ENCODE peak calls at places on chromosomes 5 and 9, in six cellular contexts. One of them, this sample, is unnamed.

GRCh38 chr5:65100846-65101678 is 332.3 kb downstream of the CWC27 start:
- DNase-seq in GM12878: no peak
- DNase-seq in GM12891: no peak
- DNase-seq in HepG2: peak; percentile 66
- DNase-seq in H1: peak; percentile 29
- DNase-seq in K562: peak; percentile 66
- DNase-seq in this sample: no peak

GRCh38 chr9:78357165-78357873 is 60.4 kb downstream of the PSAT1 start:
- DNase-seq in GM12891: no peak
- DNase-seq in H1: no peak
- DNase-seq in K562: peak; percentile 34
- DNase-seq in GM12878: no peak
- DNase-seq in HepG2: no peak
- DNase-seq in this sample: peak; percentile 13

GRCh38 chr9:134937566-134938345 is 20.0 kb upstream of the FCN1 start:
- DNase-seq in HepG2: no peak
- DNase-seq in K562: no peak
- DNase-seq in GM12878: no peak
- DNase-seq in H1: no peak
- DNase-seq in GM12891: no peak
- DNase-seq in this sample: no peak

GRCh38 chr9:11142965-11143738 is 530.4 kb upstream of the PTPRD start:
- DNase-seq in GM12891: no peak
- DNase-seq in K562: no peak
- DNase-seq in GM12878: no peak
- DNase-seq in HepG2: no peak
- DNase-seq in H1: no peak
- DNase-seq in this sample: no peak

GRCh38 chr9:89365532-89365912 is 47.2 kb downstream of the SECISBP2 start:
- DNase-seq in GM12878: no peak
- DNase-seq in H1: no peak
- DNase-seq in GM12891: no peak
- DNase-seq in K562: no peak
- DNase-seq in HepG2: no peak
- DNase-seq in this sample: no peak

GRCh38 chr9:70441622-70442021 is 27.2 kb upstream of the KLF9 start:
- DNase-seq in H1: no peak
- DNase-seq in HepG2: peak; percentile 86
- DNase-seq in GM12878: no peak
- DNase-seq in GM12891: no peak
- DNase-seq in K562: no peak
- DNase-seq in this sample: no peak

GRCh38 chr5:140113699-140114263 is at the start of gene PURA:
- DNase-seq in H1: no peak
- DNase-seq in GM12878: peak; percentile 82
- DNase-seq in HepG2: peak; percentile 92
- DNase-seq in K562: peak; percentile 95
- DNase-seq in GM12891: peak; percentile 91
- DNase-seq in this sample: peak; percentile 89

GRCh38 chr5:88686077-88686541 is 196.9 kb downstream of the MEF2C start:
- DNase-seq in GM12878: no peak
- DNase-seq in HepG2: no peak
- DNase-seq in K562: no peak
- DNase-seq in H1: no peak
- DNase-seq in GM12891: no peak
- DNase-seq in this sample: no peak

GRCh38 chr5:172173771-172174170 is 14.3 kb downstream of the STK10 start:
- DNase-seq in GM12891: no peak
- DNase-seq in GM12878: no peak
- DNase-seq in H1: no peak
- DNase-seq in HepG2: no peak
- DNase-seq in K562: no peak
- DNase-seq in this sample: no peak

GRCh38 chr9:122954253-122954691 is 13.5 kb downstream of the RABGAP1 start:
- DNase-seq in K562: no peak
- DNase-seq in HepG2: no peak
- DNase-seq in GM12891: no peak
- DNase-seq in GM12878: no peak
- DNase-seq in H1: no peak
- DNase-seq in this sample: no peak

GRCh38 chr9:90855208-90856000 is 53.8 kb downstream of the SYK start:
- DNase-seq in H1: no peak
- DNase-seq in K562: no peak
- DNase-seq in HepG2: no peak
- DNase-seq in GM12891: no peak
- DNase-seq in GM12878: no peak
- DNase-seq in this sample: no peak

GRCh38 chr9:128393971-128394370 is 22.8 kb downstream of the URM1 start:
- DNase-seq in H1: no peak
- DNase-seq in GM12878: no peak
- DNase-seq in GM12891: no peak
- DNase-seq in K562: no peak
- DNase-seq in HepG2: peak; percentile 38
- DNase-seq in this sample: no peak

GRCh38 chr5:109630109-109630508 is 59.6 kb upstream of the MAN2A1 start:
- DNase-seq in H1: no peak
- DNase-seq in HepG2: no peak
- DNase-seq in GM12891: no peak
- DNase-seq in K562: no peak
- DNase-seq in GM12878: no peak
- DNase-seq in this sample: no peak

GRCh38 chr5:115602585-115603125 is 376 bp upstream of the TICAM2 start:
- DNase-seq in HepG2: no peak
- DNase-seq in GM12878: no peak
- DNase-seq in GM12891: no peak
- DNase-seq in K562: no peak
- DNase-seq in H1: no peak
- DNase-seq in this sample: no peak

GRCh38 chr9:127931092-127931881 is 710 bp upstream of the PIP5KL1 start:
- DNase-seq in K562: peak; percentile 72
- DNase-seq in GM12891: no peak
- DNase-seq in HepG2: peak; percentile 50
- DNase-seq in H1: no peak
- DNase-seq in GM12878: no peak
- DNase-seq in this sample: no peak

GRCh38 chr5:124935060-124935459 is 188.6 kb upstream of the ZNF608 start:
- DNase-seq in GM12891: peak; percentile 20
- DNase-seq in K562: peak; percentile 7
- DNase-seq in GM12878: peak; percentile 87
- DNase-seq in H1: no peak
- DNase-seq in HepG2: no peak
- DNase-seq in this sample: no peak

GRCh38 chr9:80899208-80899607 is 790.1 kb downstream of the TLE1 start:
- DNase-seq in K562: no peak
- DNase-seq in HepG2: no peak
- DNase-seq in GM12878: no peak
- DNase-seq in GM12891: no peak
- DNase-seq in H1: no peak
- DNase-seq in this sample: no peak

GRCh38 chr9:105686936-105687335 is 7.4 kb upstream of the TMEM38B start:
- DNase-seq in GM12878: no peak
- DNase-seq in GM12891: no peak
- DNase-seq in H1: no peak
- DNase-seq in HepG2: no peak
- DNase-seq in K562: no peak
- DNase-seq in this sample: no peak

GRCh38 chr9:131735238-131736181 is 4.4 kb downstream of the RAPGEF1 start:
- DNase-seq in GM12878: no peak
- DNase-seq in GM12891: no peak
- DNase-seq in HepG2: peak; percentile 94
- DNase-seq in K562: no peak
- DNase-seq in H1: no peak
- DNase-seq in this sample: no peak

GRCh38 chr5:57887851-57888621 is 405.4 kb upstream of the ACTBL2 start:
- DNase-seq in K562: peak; percentile 40
- DNase-seq in GM12878: no peak
- DNase-seq in H1: no peak
- DNase-seq in GM12891: no peak
- DNase-seq in HepG2: peak; percentile 23
- DNase-seq in this sample: no peak

GRCh38 chr9:132037470-132037869 is 42.2 kb downstream of the MED27 start:
- DNase-seq in H1: no peak
- DNase-seq in GM12891: no peak
- DNase-seq in HepG2: no peak
- DNase-seq in K562: no peak
- DNase-seq in GM12878: no peak
- DNase-seq in this sample: no peak

GRCh38 chr9:124008855-124009834 is 2.4 kb upstream of the LHX2 start:
- DNase-seq in GM12878: no peak
- DNase-seq in K562: no peak
- DNase-seq in GM12891: no peak
- DNase-seq in HepG2: no peak
- DNase-seq in H1: no peak
- DNase-seq in this sample: no peak

GRCh38 chr9:34986541-34987047 is 3.0 kb upstream of the DNAJB5 start:
- DNase-seq in HepG2: no peak
- DNase-seq in GM12891: no peak
- DNase-seq in K562: no peak
- DNase-seq in H1: no peak
- DNase-seq in GM12878: no peak
- DNase-seq in this sample: no peak

GRCh38 chr5:148027505-148027904 is 36.3 kb upstream of the SPINK5 start:
- DNase-seq in GM12891: no peak
- DNase-seq in H1: no peak
- DNase-seq in HepG2: no peak
- DNase-seq in GM12878: no peak
- DNase-seq in K562: no peak
- DNase-seq in this sample: no peak

GRCh38 chr5:104998169-104998568 is 1435.6 kb upstream of the NUDT12 start:
- DNase-seq in H1: no peak
- DNase-seq in HepG2: no peak
- DNase-seq in GM12891: no peak
- DNase-seq in GM12878: no peak
- DNase-seq in K562: no peak
- DNase-seq in this sample: no peak

GRCh38 chr5:92513067-92513466 is 1068.0 kb downstream of the NR2F1-AS1 start:
- DNase-seq in H1: no peak
- DNase-seq in GM12891: no peak
- DNase-seq in K562: no peak
- DNase-seq in HepG2: no peak
- DNase-seq in GM12878: no peak
- DNase-seq in this sample: no peak

GRCh38 chr5:98604301-98604700 is 169.2 kb upstream of the RGMB start:
- DNase-seq in GM12878: no peak
- DNase-seq in H1: no peak
- DNase-seq in HepG2: no peak
- DNase-seq in GM12891: no peak
- DNase-seq in K562: no peak
- DNase-seq in this sample: no peak

GRCh38 chr5:122480146-122480545 is 168.1 kb downstream of the SNCAIP start:
- DNase-seq in GM12878: no peak
- DNase-seq in K562: no peak
- DNase-seq in H1: no peak
- DNase-seq in GM12891: no peak
- DNase-seq in HepG2: no peak
- DNase-seq in this sample: no peak

GRCh38 chr9:86687788-86688187 is 259.5 kb downstream of the GAS1 start:
- DNase-seq in HepG2: no peak
- DNase-seq in K562: no peak
- DNase-seq in H1: no peak
- DNase-seq in GM12891: no peak
- DNase-seq in GM12878: no peak
- DNase-seq in this sample: no peak

GRCh38 chr9:127423934-127424668 is at the start of gene ZNF79:
- DNase-seq in K562: peak; percentile 96
- DNase-seq in GM12878: peak; percentile 72
- DNase-seq in HepG2: peak; percentile 87
- DNase-seq in GM12891: peak; percentile 94
- DNase-seq in H1: peak; percentile 82
- DNase-seq in this sample: peak; percentile 95

DNA sequence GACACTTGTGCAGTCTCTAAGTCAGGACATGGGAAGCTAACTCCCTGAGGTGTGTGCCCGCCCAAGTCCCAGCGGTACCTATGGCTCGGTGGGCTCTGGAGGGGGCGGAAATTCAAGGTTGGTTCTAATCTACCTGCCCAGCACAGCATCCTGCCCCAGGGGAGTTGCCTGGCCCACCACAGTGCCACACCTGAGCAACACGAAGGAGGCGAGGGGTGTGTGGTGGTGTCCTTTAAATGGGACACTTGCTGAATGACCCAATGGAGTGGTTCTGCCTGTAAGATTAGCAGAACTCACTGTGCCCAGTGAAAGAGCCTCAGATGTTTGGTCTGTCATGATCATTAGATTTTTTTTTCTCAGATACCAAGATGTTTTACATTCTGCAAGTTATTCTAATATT is 70.7 kb upstream of the OTULINL start:
- DNase-seq in GM12891: no peak
- DNase-seq in H1: no peak
- DNase-seq in K562: no peak
- DNase-seq in HepG2: no peak
- DNase-seq in GM12878: no peak
- DNase-seq in this sample: no peak
- TF ChIP-seq POLR2AphosphoS5 in GM12891: no peak
- TF ChIP-seq POLR2AphosphoS5 in H1: no peak
- TF ChIP-seq POLR2AphosphoS5 in K562: no peak
- TF ChIP-seq POLR2AphosphoS5 in HepG2: no peak
- TF ChIP-seq POLR2AphosphoS5 in GM12878: no peak
- TF ChIP-seq POLR2AphosphoS5 in this sample: peak; percentile 34

GRCh38 chr9:4959028-4959427 is 26.0 kb upstream of the JAK2 start:
- DNase-seq in GM12891: no peak
- DNase-seq in H1: no peak
- DNase-seq in GM12878: no peak
- DNase-seq in HepG2: no peak
- DNase-seq in K562: no peak
- DNase-seq in this sample: no peak

GRCh38 chr9:4955836-4956235 is 29.2 kb upstream of the JAK2 start:
- DNase-seq in GM12878: no peak
- DNase-seq in HepG2: no peak
- DNase-seq in H1: no peak
- DNase-seq in GM12891: no peak
- DNase-seq in K562: no peak
- DNase-seq in this sample: no peak
- TF ChIP-seq TAF1 in GM12878: no peak
- TF ChIP-seq TAF1 in HepG2: no peak
- TF ChIP-seq TAF1 in H1: no peak
- TF ChIP-seq TAF1 in GM12891: no peak
- TF ChIP-seq TAF1 in K562: no peak
- TF ChIP-seq TAF1 in this sample: no peak

GRCh38 chr9:136439550-136440408 is at the start of gene INPP5E:
- DNase-seq in GM12891: peak; percentile 98
- DNase-seq in GM12878: no peak
- DNase-seq in H1: peak; percentile 21
- DNase-seq in K562: peak; percentile 84
- DNase-seq in HepG2: peak; percentile 16
- DNase-seq in this sample: peak; percentile 96
- TF ChIP-seq POLR2A in GM12891: peak; percentile 70
- TF ChIP-seq POLR2A in GM12878: peak; percentile 81
- TF ChIP-seq POLR2A in H1: no peak
- TF ChIP-seq POLR2A in K562: peak; percentile 70
- TF ChIP-seq POLR2A in HepG2: no peak
- TF ChIP-seq POLR2A in this sample: no peak

DNA sequence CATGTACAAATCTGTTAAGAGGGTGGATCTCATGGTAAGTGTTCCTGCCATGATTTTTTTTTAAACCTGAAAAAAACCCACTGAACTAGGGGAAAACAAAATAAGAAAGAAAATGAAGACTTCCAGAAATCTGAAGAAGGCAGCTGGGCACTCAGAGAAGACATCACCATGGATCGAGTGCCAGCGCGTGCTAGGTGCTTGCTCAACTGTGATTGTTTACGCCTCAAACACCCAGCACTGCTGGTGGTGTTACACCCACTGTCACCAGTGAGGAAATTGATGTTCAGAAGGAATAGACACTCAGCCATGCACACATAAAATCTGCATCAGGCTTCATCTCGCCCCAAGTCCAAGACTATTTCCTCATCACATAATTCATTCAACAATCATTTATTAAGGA is 82.1 kb downstream of the HRH2 start:
- DNase-seq in GM12878: no peak
- DNase-seq in HepG2: no peak
- DNase-seq in K562: no peak
- DNase-seq in GM12891: no peak
- DNase-seq in H1: no peak
- DNase-seq in this sample: no peak
- TF ChIP-seq POLR2AphosphoS5 in GM12878: no peak
- TF ChIP-seq POLR2AphosphoS5 in HepG2: no peak
- TF ChIP-seq POLR2AphosphoS5 in K562: no peak
- TF ChIP-seq POLR2AphosphoS5 in GM12891: no peak
- TF ChIP-seq POLR2AphosphoS5 in H1: no peak
- TF ChIP-seq POLR2AphosphoS5 in this sample: no peak

This sample was measured in GM12892.